ENCODE peak calls at places on chromosomes 16 and 17, in four cellular contexts. One of them, this sample, is unnamed.

GRCh38 chr16:81693467-81694303 is 85.4 kb upstream of the PLCG2 start:
- DNase-seq in WTC11: no peak
- DNase-seq in GM12878: no peak
- DNase-seq in HepG2: no peak
- DNase-seq in this sample: no peak

GRCh38 chr16:69474447-69474846 is 50.0 kb downstream of the CYB5B start:
- DNase-seq in WTC11: no peak
- DNase-seq in GM12878: no peak
- DNase-seq in HepG2: no peak
- DNase-seq in this sample: no peak

GRCh38 chr17:66730497-66730923 is 104.4 kb upstream of the CACNG5 start:
- DNase-seq in WTC11: peak; percentile 45
- DNase-seq in GM12878: no peak
- DNase-seq in HepG2: no peak
- DNase-seq in this sample: no peak

GRCh38 chr17:31888124-31888523 is 13.4 kb downstream of the UTP6 start:
- DNase-seq in WTC11: no peak
- DNase-seq in GM12878: no peak
- DNase-seq in HepG2: no peak
- DNase-seq in this sample: no peak

GRCh38 chr17:32536736-32537646 is 50.2 kb downstream of the CDK5R1 start:
- DNase-seq in WTC11: no peak
- DNase-seq in GM12878: no peak
- DNase-seq in HepG2: no peak
- DNase-seq in this sample: no peak

GRCh38 chr17:78330570-78331224 is 29.2 kb downstream of the SOCS3 start:
- DNase-seq in WTC11: no peak
- DNase-seq in GM12878: no peak
- DNase-seq in HepG2: no peak
- DNase-seq in this sample: no peak

GRCh38 chr16:81567987-81568748 is 123.6 kb downstream of the CMIP start:
- DNase-seq in WTC11: no peak
- DNase-seq in GM12878: no peak
- DNase-seq in HepG2: peak; percentile 74
- DNase-seq in this sample: no peak

GRCh38 chr16:4216631-4217030 is 25.2 kb downstream of the SRL start:
- DNase-seq in WTC11: no peak
- DNase-seq in GM12878: no peak
- DNase-seq in HepG2: no peak
- DNase-seq in this sample: no peak

GRCh38 chr16:6446370-6446769 is 886.3 kb upstream of the RBFOX1 start:
- DNase-seq in WTC11: no peak
- DNase-seq in GM12878: no peak
- DNase-seq in HepG2: no peak
- DNase-seq in this sample: peak; percentile 1

GRCh38 chr17:4272213-4272975 is 8.6 kb upstream of the ANKFY1 start:
- DNase-seq in WTC11: no peak
- DNase-seq in GM12878: no peak
- DNase-seq in HepG2: no peak
- DNase-seq in this sample: no peak

GRCh38 chr16:11668590-11669379 is 530 bp downstream of the SNN start:
- DNase-seq in WTC11: peak; percentile 44
- DNase-seq in GM12878: no peak
- DNase-seq in HepG2: no peak
- DNase-seq in this sample: no peak

GRCh38 chr16:8878523-8878911 is 3.6 kb upstream of the LITAFD start:
- DNase-seq in WTC11: no peak
- DNase-seq in GM12878: no peak
- DNase-seq in HepG2: no peak
- DNase-seq in this sample: no peak

GRCh38 chr16:23464196-23464595 is 11.2 kb upstream of the COG7 start:
- DNase-seq in WTC11: no peak
- DNase-seq in GM12878: no peak
- DNase-seq in HepG2: no peak
- DNase-seq in this sample: no peak

GRCh38 chr16:83481589-83481988 is 326.2 kb upstream of the HSBP1 start:
- DNase-seq in WTC11: no peak
- DNase-seq in GM12878: no peak
- DNase-seq in HepG2: no peak
- DNase-seq in this sample: no peak

GRCh38 chr17:79798296-79799173 is 1.7 kb upstream of the CBX8 start:
- DNase-seq in WTC11: peak; percentile 41
- DNase-seq in GM12878: no peak
- DNase-seq in HepG2: no peak
- DNase-seq in this sample: no peak

GRCh38 chr16:89641719-89642187 is 15.8 kb downstream of the CHMP1A start:
- DNase-seq in WTC11: no peak
- DNase-seq in GM12878: no peak
- DNase-seq in HepG2: no peak
- DNase-seq in this sample: no peak

GRCh38 chr17:82281502-82282238 is 8.2 kb upstream of the CSNK1D start:
- DNase-seq in WTC11: no peak
- DNase-seq in GM12878: peak; percentile 30
- DNase-seq in HepG2: no peak
- DNase-seq in this sample: no peak

GRCh38 chr16:59202463-59202862 is 468.3 kb upstream of the GOT2 start:
- DNase-seq in WTC11: no peak
- DNase-seq in GM12878: no peak
- DNase-seq in HepG2: no peak
- DNase-seq in this sample: no peak

GRCh38 chr17:1769826-1770477 is 8.1 kb downstream of the SERPINF1 start:
- DNase-seq in WTC11: peak; percentile 65
- DNase-seq in GM12878: no peak
- DNase-seq in HepG2: peak; percentile 95
- DNase-seq in this sample: no peak

GRCh38 chr17:74147436-74147835 is 56.0 kb upstream of the RPL38 start:
- DNase-seq in WTC11: no peak
- DNase-seq in GM12878: no peak
- DNase-seq in HepG2: no peak
- DNase-seq in this sample: no peak

GRCh38 chr16:54505479-54506247 is 219.1 kb upstream of the IRX3 start:
- DNase-seq in WTC11: no peak
- DNase-seq in GM12878: no peak
- DNase-seq in HepG2: no peak
- DNase-seq in this sample: no peak

GRCh38 chr17:21360048-21360447 is 16.1 kb upstream of the KCNJ12 start:
- DNase-seq in WTC11: peak; percentile 32
- DNase-seq in GM12878: no peak
- DNase-seq in HepG2: no peak
- DNase-seq in this sample: no peak

GRCh38 chr16:57304169-57305061 is 19.9 kb upstream of the PLLP start:
- DNase-seq in WTC11: no peak
- DNase-seq in GM12878: peak; percentile 40
- DNase-seq in HepG2: peak; percentile 99
- DNase-seq in this sample: no peak

GRCh38 chr17:27264068-27264812 is 29.7 kb upstream of the WSB1 start:
- DNase-seq in WTC11: no peak
- DNase-seq in GM12878: no peak
- DNase-seq in HepG2: peak; percentile 52
- DNase-seq in this sample: no peak

GRCh38 chr16:31177136-31177535 is 2.8 kb upstream of the FUS start:
- DNase-seq in WTC11: no peak
- DNase-seq in GM12878: no peak
- DNase-seq in HepG2: no peak
- DNase-seq in this sample: no peak

GRCh38 chr17:37720989-37721388 is 23.9 kb downstream of the HNF1B start:
- DNase-seq in WTC11: no peak
- DNase-seq in GM12878: no peak
- DNase-seq in HepG2: no peak
- DNase-seq in this sample: no peak

GRCh38 chr17:27651411-27652345 is 20.7 kb downstream of the LGALS9 start:
- DNase-seq in WTC11: peak; percentile 77
- DNase-seq in GM12878: no peak
- DNase-seq in HepG2: peak; percentile 23
- DNase-seq in this sample: no peak

GRCh38 chr17:77869041-77869595 is 89.4 kb upstream of the TNRC6C start:
- DNase-seq in WTC11: no peak
- DNase-seq in GM12878: no peak
- DNase-seq in HepG2: no peak
- DNase-seq in this sample: no peak

GRCh38 chr16:24423332-24423731 is 116.0 kb upstream of the RBBP6 start:
- DNase-seq in WTC11: no peak
- DNase-seq in GM12878: no peak
- DNase-seq in HepG2: no peak
- DNase-seq in this sample: no peak

GRCh38 chr16:10976663-10977062 is 32.3 kb downstream of the CLEC16A start:
- DNase-seq in WTC11: no peak
- DNase-seq in GM12878: no peak
- DNase-seq in HepG2: no peak
- DNase-seq in this sample: no peak

GRCh38 chr16:69476920-69477418 is 52.5 kb downstream of the CYB5B start:
- DNase-seq in WTC11: no peak
- DNase-seq in GM12878: no peak
- DNase-seq in HepG2: peak; percentile 29
- DNase-seq in this sample: peak; percentile 55

GRCh38 chr16:49643429-49644142 is 212.3 kb downstream of the ZNF423 start:
- DNase-seq in WTC11: no peak
- DNase-seq in GM12878: no peak
- DNase-seq in HepG2: no peak
- DNase-seq in this sample: no peak
- TF ChIP-seq NR2C2 in WTC11: no peak
- TF ChIP-seq NR2C2 in GM12878: no peak
- TF ChIP-seq NR2C2 in HepG2: no peak
- TF ChIP-seq NR2C2 in this sample: no peak

GRCh38 chr17:58831780-58832179 is 76.1 kb downstream of the PPM1E start:
- DNase-seq in WTC11: no peak
- DNase-seq in GM12878: no peak
- DNase-seq in HepG2: no peak
- DNase-seq in this sample: no peak
- TF ChIP-seq NR2C2 in WTC11: no peak
- TF ChIP-seq NR2C2 in GM12878: no peak
- TF ChIP-seq NR2C2 in HepG2: no peak
- TF ChIP-seq NR2C2 in this sample: no peak

DNA sequence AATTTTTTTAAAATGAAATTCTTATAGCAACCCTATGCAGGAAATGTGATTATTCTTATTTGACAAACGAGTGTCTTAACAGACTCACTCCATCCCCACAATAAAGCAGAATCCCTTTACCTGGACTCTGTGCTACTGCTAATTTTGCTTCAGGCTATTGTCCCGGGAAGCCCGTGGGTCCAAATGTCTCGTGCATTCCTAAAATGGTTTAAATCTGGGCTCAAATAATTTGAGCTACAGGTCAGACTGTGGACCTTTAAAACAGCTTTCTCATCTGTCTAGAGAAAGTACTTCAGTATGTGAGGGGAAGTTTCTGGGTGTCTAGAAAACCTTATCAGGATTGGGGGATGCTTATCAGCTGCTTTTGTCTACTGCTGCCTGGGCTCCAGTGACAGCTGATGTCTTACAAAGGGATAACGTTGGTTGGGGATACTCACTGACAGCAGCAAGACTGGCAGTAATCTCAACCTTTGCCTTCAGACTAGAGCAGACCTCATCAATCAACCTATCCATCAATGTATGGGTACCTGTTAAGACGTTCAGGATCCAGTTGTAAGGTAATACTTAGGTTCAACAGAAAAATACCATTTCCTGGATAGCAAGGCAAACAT is 197.9 kb upstream of the CDH11 start:
- DNase-seq in WTC11: no peak
- DNase-seq in GM12878: no peak
- DNase-seq in HepG2: no peak
- DNase-seq in this sample: no peak
- TF ChIP-seq NR2C2 in WTC11: no peak
- TF ChIP-seq NR2C2 in GM12878: no peak
- TF ChIP-seq NR2C2 in HepG2: no peak
- TF ChIP-seq NR2C2 in this sample: no peak

DNA sequence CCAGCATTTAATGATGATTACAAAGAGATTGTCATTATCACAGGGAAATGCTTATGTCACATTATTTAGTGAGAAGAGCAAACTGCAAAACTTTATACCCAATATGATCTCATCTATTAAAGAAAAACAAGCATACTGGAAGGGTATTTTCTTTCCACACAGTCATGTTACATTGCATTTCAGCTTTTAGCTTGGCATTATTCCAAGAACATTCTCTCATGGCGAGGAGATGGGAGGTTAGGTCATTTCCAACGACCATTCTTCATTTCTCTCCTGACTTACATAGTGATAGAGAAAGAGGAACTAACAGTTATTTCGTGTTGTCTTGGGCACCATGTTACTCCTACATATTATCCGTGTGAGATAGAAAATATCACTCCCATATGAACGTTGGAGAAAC is 309.4 kb upstream of the XYLT1 start:
- DNase-seq in WTC11: no peak
- DNase-seq in GM12878: no peak
- DNase-seq in HepG2: no peak
- DNase-seq in this sample: no peak
- TF ChIP-seq NR2C2 in WTC11: no peak
- TF ChIP-seq NR2C2 in GM12878: no peak
- TF ChIP-seq NR2C2 in HepG2: no peak
- TF ChIP-seq NR2C2 in this sample: no peak

This sample was measured in K562.